ENCODE peak calls at places on chromosomes 3 and 15, in five cellular contexts. N is endothelial cell of umbilical vein, Y is fibroblast of lung, T is neural progenitor cell, A is HCT116. V is an unnamed sample.

GRCh38 chr15:80076321-80077318 is 17.1 kb downstream of the ZFAND6 start:
- DNase-seq in N (no peak), Y (peak), T (no peak), A (no peak), V (no peak)

GRCh38 chr3:167246252-167246651 is 133.8 kb downstream of the ZBBX start:
- DNase-seq in N (no peak), Y (no peak), T (no peak), A (no peak), V (no peak)

GRCh38 chr15:43763819-43764446 is 12.8 kb downstream of the ELL3 start:
- DNase-seq in N (no peak), Y (no peak), T (no peak), A (no peak), V (no peak)

GRCh38 chr15:36737430-36737891 is 158.0 kb downstream of the CDIN1 start:
- DNase-seq in N (peak), Y (peak), T (no peak), A (no peak), V (no peak)

GRCh38 chr3:71305246-71306206 is 278.0 kb downstream of the FOXP1 start:
- DNase-seq in N (peak), Y (peak), T (peak), A (no peak), V (no peak)

GRCh38 chr3:141094851-141095545 is 43.9 kb downstream of the SPSB4 start:
- DNase-seq in N (peak), Y (peak), T (peak), A (no peak), V (no peak)

GRCh38 chr3:125374501-125374995 is 577 bp downstream of the ZNF148 start:
- DNase-seq in N (peak), Y (peak), T (peak), A (no peak), V (no peak)

GRCh38 chr15:42576776-42577175 is 1.4 kb downstream of the STARD9 start:
- DNase-seq in N (no peak), Y (no peak), T (no peak), A (no peak), V (no peak)

GRCh38 chr3:278300-279064 is 81.9 kb downstream of the CHL1 start:
- DNase-seq in N (no peak), Y (no peak), T (no peak), A (no peak), V (no peak)

GRCh38 chr3:19022546-19022945 is 125.8 kb upstream of the KCNH8 start:
- DNase-seq in N (no peak), Y (no peak), T (no peak), A (no peak), V (no peak)
- TF ChIP-seq EZH2 in N (no peak), Y (no peak), T (no peak), A (no peak), V (no peak)

GRCh38 chr15:66254364-66255292 is 1.1 kb upstream of the MEGF11 start:
- DNase-seq in N (no peak), Y (no peak), T (peak), A (no peak), V (no peak)
- TF ChIP-seq EZH2 in N (peak), Y (peak), T (peak), A (no peak), V (no peak)

GRCh38 chr15:26868029-26868685 is 1.3 kb downstream of the GABRA5 start:
- DNase-seq in N (no peak), Y (no peak), T (no peak), A (no peak), V (no peak)
- TF ChIP-seq EZH2 in N (no peak), Y (no peak), T (peak), A (no peak), V (no peak)

GRCh38 chr15:28979208-28979891 is 93.6 kb downstream of the APBA2 start:
- DNase-seq in N (no peak), Y (no peak), T (peak), A (no peak), V (no peak)
- TF ChIP-seq EZH2 in N (no peak), Y (no peak), T (no peak), A (no peak), V (no peak)

GRCh38 chr15:48345516-48345915 is 14.3 kb downstream of the DUT start:
- DNase-seq in N (no peak), Y (no peak), T (no peak), A (no peak), V (no peak)

GRCh38 chr15:48340111-48340510 is 8.9 kb downstream of the DUT start:
- DNase-seq in N (no peak), Y (no peak), T (no peak), A (no peak), V (no peak)

DNA sequence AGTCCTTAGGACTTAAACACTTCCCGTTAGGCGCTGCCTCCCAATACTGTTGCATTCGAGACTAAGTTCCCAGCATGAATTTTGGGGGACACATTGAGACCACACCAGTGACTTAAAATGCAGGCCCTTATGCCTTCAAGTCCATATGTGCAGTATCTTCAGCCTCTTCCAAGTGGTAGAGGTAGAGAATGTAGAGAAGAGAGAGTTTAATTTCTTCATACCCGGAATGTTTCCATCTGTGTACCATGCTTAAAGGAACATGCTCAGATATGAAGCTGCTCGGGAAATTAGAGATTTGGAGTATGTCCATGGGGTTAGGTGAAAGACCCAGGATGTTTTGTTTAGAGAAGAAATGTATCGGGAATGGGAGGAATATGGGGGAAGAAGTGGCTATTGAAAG is 12.6 kb downstream of the DUT start:
- DNase-seq in N (no peak), Y (no peak), T (no peak), A (no peak), V (no peak)
- TF ChIP-seq EZH2 in N (no peak), Y (no peak), T (no peak), A (no peak), V (no peak)

DNA sequence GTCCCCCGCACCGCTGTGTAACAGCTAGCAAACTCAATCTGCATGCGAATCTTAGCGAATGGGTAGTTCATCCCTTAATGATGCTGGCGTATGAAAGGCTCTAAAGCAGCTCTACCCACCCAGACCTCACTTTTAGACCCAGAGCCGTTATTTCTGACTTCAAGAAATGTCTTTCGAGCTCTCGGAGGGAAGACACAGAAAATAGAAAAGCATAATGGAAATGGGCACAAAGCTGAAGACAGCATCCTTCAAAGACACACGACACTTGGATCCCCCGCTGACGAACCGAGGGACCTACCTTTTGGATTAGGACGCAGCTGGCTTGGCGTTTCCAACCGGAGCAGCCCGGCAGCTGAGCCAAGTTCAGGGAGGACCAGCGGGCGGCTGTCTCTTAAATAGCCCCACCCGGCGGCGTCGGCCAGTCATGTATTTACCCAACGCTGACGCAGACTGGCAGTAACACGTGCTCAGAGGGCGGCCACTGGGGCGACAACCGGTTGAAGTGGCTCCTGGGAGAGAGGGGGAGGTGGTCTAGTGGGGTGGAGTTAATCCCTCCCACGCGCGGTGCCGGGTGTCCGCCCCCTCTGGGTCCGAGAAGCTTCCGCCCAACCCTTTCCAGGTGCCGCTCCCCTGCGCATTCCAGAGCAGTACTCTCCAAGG is 1.5 kb downstream of the CCK start:
- DNase-seq in N (no peak), Y (peak), T (no peak), A (no peak), V (peak)
- TF ChIP-seq EZH2 in N (no peak), Y (peak), T (peak), A (no peak), V (no peak)

GRCh38 chr15:45110256-45110820 is 3.6 kb downstream of the DUOX2 start:
- DNase-seq in N (no peak), Y (no peak), T (peak), A (no peak), V (no peak)
- TF ChIP-seq EZH2 in N (peak), Y (no peak), T (no peak), A (no peak), V (no peak)

DNA sequence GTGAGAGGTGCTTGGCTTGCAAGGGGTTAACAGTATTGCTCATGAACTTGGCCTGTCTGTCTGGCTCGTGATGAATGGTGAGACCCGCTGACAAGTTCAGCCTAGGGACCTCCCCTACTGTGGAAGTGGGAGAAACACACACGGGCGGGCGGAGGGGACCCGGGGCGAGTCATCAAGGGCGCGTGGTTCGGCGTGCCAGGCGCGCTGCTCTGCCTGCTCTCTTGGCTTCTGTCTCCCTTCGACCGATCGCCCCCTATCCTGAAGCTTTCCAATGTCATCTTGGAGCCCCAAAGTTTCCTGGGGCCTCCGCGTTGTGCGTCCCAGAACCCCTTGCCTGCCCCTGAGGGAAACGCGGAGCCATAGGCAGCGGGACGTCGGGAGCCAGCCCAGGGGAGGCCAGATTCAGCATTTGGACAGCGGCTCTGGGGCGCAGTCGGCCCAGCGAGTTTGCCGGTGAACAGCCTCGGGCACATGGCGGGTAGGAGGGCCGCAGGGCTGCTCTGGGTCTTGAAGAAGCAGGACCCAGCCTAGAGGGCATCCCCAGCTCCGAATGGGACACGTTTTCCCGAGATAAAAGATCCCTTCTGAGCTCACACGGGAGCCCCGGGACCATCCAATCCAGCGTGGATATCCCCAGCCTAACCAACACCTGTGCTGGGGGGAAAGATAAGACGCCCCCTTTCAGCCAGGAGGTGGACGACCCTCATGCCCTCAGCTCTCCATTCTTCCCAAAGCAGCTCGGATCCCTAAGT is 27.0 kb upstream of the POLG start:
- DNase-seq in N (peak), Y (peak), T (peak), A (no peak), V (no peak)
- TF ChIP-seq EZH2 in N (no peak), Y (peak), T (no peak), A (no peak), V (no peak)

V was measured in SK-N-MC.